ENCODE peak calls at places on chromosomes 2 and 18, in five cellular contexts. One of them, this sample, is unnamed.

GRCh38 chr18:48446582-48447225 is 37.5 kb upstream of the ZBTB7C start:
- DNase-seq in A549: peak; percentile 74
- DNase-seq in HCT116: peak; percentile 57
- DNase-seq in H1: peak; percentile 50
- DNase-seq in HepG2: peak; percentile 66
- DNase-seq in this sample: peak; percentile 85

GRCh38 chr2:97745474-97746172 is 32.2 kb downstream of the ZAP70 start:
- DNase-seq in A549: no peak
- DNase-seq in HCT116: no peak
- DNase-seq in H1: no peak
- DNase-seq in HepG2: no peak
- DNase-seq in this sample: no peak

GRCh38 chr2:173657996-173658717 is 303.5 kb downstream of the CDCA7 start:
- DNase-seq in A549: peak; percentile 80
- DNase-seq in HCT116: peak; percentile 34
- DNase-seq in H1: no peak
- DNase-seq in HepG2: peak; percentile 26
- DNase-seq in this sample: no peak

GRCh38 chr18:12654971-12655370 is 2.9 kb downstream of the SPIRE1 start:
- DNase-seq in A549: no peak
- DNase-seq in HCT116: no peak
- DNase-seq in H1: no peak
- DNase-seq in HepG2: no peak
- DNase-seq in this sample: no peak

GRCh38 chr2:233034-233433 is 30.8 kb downstream of the SH3YL1 start:
- DNase-seq in A549: no peak
- DNase-seq in HCT116: no peak
- DNase-seq in H1: peak; percentile 36
- DNase-seq in HepG2: no peak
- DNase-seq in this sample: no peak

GRCh38 chr2:127157114-127157513 is 50.2 kb upstream of the BIN1 start:
- DNase-seq in A549: no peak
- DNase-seq in HCT116: no peak
- DNase-seq in H1: no peak
- DNase-seq in HepG2: no peak
- DNase-seq in this sample: no peak

GRCh38 chr2:94861308-94862152 is 9.7 kb upstream of the TEKT4 start:
- DNase-seq in A549: no peak
- DNase-seq in HCT116: no peak
- DNase-seq in H1: no peak
- DNase-seq in HepG2: no peak
- DNase-seq in this sample: no peak

GRCh38 chr18:10661333-10661732 is 135.5 kb downstream of the NAPG start:
- DNase-seq in A549: no peak
- DNase-seq in HCT116: no peak
- DNase-seq in H1: no peak
- DNase-seq in HepG2: no peak
- DNase-seq in this sample: no peak

GRCh38 chr2:85255813-85256581 is 71.8 kb downstream of the TGOLN2 start:
- DNase-seq in A549: no peak
- DNase-seq in HCT116: no peak
- DNase-seq in H1: no peak
- DNase-seq in HepG2: peak; percentile 58
- DNase-seq in this sample: no peak

GRCh38 chr2:28271231-28271913 is 121.3 kb upstream of the FOSL2 start:
- DNase-seq in A549: no peak
- DNase-seq in HCT116: no peak
- DNase-seq in H1: no peak
- DNase-seq in HepG2: no peak
- DNase-seq in this sample: no peak

GRCh38 chr2:128321784-128322650 is 3.3 kb upstream of the HS6ST1 start:
- DNase-seq in A549: peak; percentile 74
- DNase-seq in HCT116: peak; percentile 51
- DNase-seq in H1: peak; percentile 33
- DNase-seq in HepG2: peak; percentile 78
- DNase-seq in this sample: peak; percentile 87

GRCh38 chr2:219457784-219458369 is 23.2 kb downstream of the SPEG start:
- DNase-seq in A549: peak; percentile 24
- DNase-seq in HCT116: no peak
- DNase-seq in H1: no peak
- DNase-seq in HepG2: no peak
- DNase-seq in this sample: peak; percentile 77
- TF ChIP-seq CTCF in A549: no peak
- TF ChIP-seq CTCF in HCT116: no peak
- TF ChIP-seq CTCF in H1: no peak
- TF ChIP-seq CTCF in HepG2: peak; percentile 51
- TF ChIP-seq CTCF in this sample: peak; percentile 62

GRCh38 chr2:236240228-236240990 is 23.8 kb downstream of the ASB18 start:
- DNase-seq in A549: no peak
- DNase-seq in HCT116: no peak
- DNase-seq in H1: no peak
- DNase-seq in HepG2: no peak
- DNase-seq in this sample: no peak
- TF ChIP-seq POLR2A in A549: no peak
- TF ChIP-seq POLR2A in HCT116: no peak
- TF ChIP-seq POLR2A in H1: no peak
- TF ChIP-seq POLR2A in HepG2: no peak
- TF ChIP-seq POLR2A in this sample: no peak

GRCh38 chr2:230933521-230934180 is 8.6 kb upstream of the GPR55 start:
- DNase-seq in A549: no peak
- DNase-seq in HCT116: no peak
- DNase-seq in H1: no peak
- DNase-seq in HepG2: no peak
- DNase-seq in this sample: no peak
- TF ChIP-seq MAX in A549: no peak
- TF ChIP-seq MAX in HCT116: no peak
- TF ChIP-seq MAX in H1: no peak
- TF ChIP-seq MAX in HepG2: no peak
- TF ChIP-seq MAX in this sample: no peak

DNA sequence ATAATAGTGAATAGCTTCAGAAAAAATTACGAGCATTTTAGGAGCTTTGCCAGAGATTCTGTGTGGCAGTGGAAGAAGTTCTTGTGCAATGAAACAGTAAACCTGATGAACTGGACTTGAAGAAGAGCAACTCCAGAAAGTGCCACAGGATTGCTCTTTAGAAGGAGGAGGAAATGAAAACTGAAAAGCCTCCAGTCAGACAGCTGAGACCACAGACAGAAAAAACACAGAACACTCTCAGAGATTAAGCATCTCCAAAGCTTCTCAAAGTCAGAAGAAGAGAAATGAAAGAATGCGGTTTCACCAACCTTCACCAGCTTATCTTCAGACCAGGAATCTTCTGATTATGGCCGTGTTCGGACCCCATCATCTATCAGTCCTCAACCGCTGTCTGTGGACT is 329.6 kb upstream of the CNTNAP5 start:
- DNase-seq in A549: no peak
- DNase-seq in HCT116: no peak
- DNase-seq in H1: no peak
- DNase-seq in HepG2: no peak
- DNase-seq in this sample: no peak
- TF ChIP-seq CTCF in A549: no peak
- TF ChIP-seq CTCF in HCT116: no peak
- TF ChIP-seq CTCF in H1: no peak
- TF ChIP-seq CTCF in HepG2: no peak
- TF ChIP-seq CTCF in this sample: no peak

DNA sequence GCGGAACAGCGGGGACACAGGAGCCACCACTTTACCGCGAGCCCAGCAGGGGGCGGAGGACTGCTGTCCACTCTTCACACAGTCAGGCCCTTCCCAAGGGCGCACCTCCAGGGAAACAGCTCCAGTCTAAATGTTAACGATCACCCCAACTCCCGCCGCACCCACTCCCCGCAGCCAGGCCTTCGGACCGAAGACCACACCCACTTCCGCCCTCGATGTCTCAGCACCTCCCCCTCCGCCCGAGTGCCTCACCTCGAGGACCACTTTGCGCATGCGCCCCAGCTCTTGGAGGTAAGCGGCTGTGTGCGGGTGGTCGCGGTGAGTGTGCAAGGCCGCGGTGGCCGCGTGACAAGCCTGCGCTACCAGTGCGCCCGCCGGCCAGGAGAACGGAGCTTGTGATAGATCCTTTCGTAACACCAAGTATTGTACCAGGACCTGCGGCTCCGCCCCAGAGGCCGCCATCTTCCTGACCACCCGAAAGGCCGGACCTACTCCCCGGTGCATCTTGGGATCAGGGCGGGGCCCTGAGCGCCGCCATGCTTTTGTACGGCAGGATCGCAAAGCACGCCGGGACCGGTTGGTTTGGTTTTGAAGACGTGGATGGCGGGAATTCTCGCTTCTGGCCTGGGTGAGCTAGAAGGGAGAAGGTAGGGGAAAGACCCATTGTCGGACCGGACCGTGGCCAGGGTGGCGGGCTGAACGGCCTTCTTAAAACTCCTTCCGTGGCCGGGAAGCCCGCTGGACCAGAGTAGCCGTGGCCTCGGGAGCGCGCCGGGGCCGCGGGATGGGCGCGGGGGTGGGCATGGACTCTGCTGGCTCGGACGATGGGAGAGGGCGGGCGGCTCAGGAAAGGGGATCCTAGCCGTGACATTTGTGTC is at the start of the genes CENPO and PTRHD1:
- DNase-seq in A549: peak; percentile 99
- DNase-seq in HCT116: peak; percentile 94
- DNase-seq in H1: peak; percentile 90
- DNase-seq in HepG2: peak; percentile 98
- DNase-seq in this sample: peak; percentile 98
- TF ChIP-seq POLR2A in A549: peak; percentile 90
- TF ChIP-seq POLR2A in HCT116: peak; percentile 87
- TF ChIP-seq POLR2A in H1: peak; percentile 81
- TF ChIP-seq POLR2A in HepG2: peak; percentile 72
- TF ChIP-seq POLR2A in this sample: peak; percentile 89

GRCh38 chr2:40248294-40248693 is 203.6 kb downstream of the SLC8A1 start:
- DNase-seq in A549: no peak
- DNase-seq in HCT116: no peak
- DNase-seq in H1: no peak
- DNase-seq in HepG2: peak; percentile 5
- DNase-seq in this sample: no peak

GRCh38 chr2:40243581-40243980 is 208.3 kb downstream of the SLC8A1 start:
- DNase-seq in A549: no peak
- DNase-seq in HCT116: no peak
- DNase-seq in H1: no peak
- DNase-seq in HepG2: no peak
- DNase-seq in this sample: no peak

GRCh38 chr2:40242315-40242714 is 209.6 kb downstream of the SLC8A1 start:
- DNase-seq in A549: no peak
- DNase-seq in HCT116: no peak
- DNase-seq in H1: no peak
- DNase-seq in HepG2: no peak
- DNase-seq in this sample: no peak

GRCh38 chr2:40240067-40240466 is 211.8 kb downstream of the SLC8A1 start:
- DNase-seq in A549: no peak
- DNase-seq in HCT116: no peak
- DNase-seq in H1: no peak
- DNase-seq in HepG2: no peak
- DNase-seq in this sample: no peak

GRCh38 chr2:40244251-40245010 is 207.5 kb downstream of the SLC8A1 start:
- DNase-seq in A549: peak; percentile 57
- DNase-seq in HCT116: peak; percentile 33
- DNase-seq in H1: peak; percentile 27
- DNase-seq in HepG2: peak; percentile 37
- DNase-seq in this sample: peak; percentile 56
- TF ChIP-seq MAX in A549: no peak
- TF ChIP-seq MAX in HCT116: no peak
- TF ChIP-seq MAX in H1: no peak
- TF ChIP-seq MAX in HepG2: no peak
- TF ChIP-seq MAX in this sample: no peak

DNA sequence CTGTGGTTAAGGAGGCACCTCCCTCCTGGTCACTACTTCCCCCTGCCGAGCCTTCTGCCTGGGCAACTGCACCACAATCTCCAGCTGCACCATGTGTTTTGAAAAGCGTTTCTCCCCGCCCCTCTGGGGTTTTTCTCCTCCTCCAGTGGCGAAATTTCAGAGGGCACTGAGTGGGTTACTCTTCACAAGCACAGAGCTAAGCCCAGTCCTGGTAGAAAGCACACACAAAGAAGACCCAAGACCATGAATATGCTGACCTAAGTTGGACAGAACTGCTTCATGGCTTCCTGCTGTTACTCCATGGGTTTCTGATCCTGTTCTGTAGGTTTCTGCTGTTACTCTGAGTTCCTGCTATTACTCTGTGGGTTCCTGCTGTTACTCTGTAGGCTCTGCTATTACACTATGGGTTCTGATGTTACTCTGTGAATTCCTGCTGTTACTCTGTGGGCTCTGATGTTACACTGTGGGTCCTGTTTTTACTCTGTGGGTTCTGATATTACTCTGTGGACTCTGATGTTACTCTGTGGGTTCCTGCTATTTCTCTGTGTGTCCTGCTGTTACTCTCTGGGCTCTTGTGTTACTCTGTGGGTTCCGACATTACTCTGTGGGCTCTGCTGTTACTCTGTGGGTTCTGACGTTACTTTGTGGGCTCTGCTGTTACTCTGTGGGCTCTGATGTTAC is 216.6 kb downstream of the RTP5 start:
- DNase-seq in A549: no peak
- DNase-seq in HCT116: no peak
- DNase-seq in H1: no peak
- DNase-seq in HepG2: peak; percentile 82
- DNase-seq in this sample: peak; percentile 96
- TF ChIP-seq CTCF in A549: no peak
- TF ChIP-seq CTCF in HCT116: no peak
- TF ChIP-seq CTCF in H1: no peak
- TF ChIP-seq CTCF in HepG2: peak; percentile 45
- TF ChIP-seq CTCF in this sample: no peak

GRCh38 chr18:50192903-50193795 is 1.8 kb downstream of the MYO5B start:
- DNase-seq in A549: no peak
- DNase-seq in HCT116: no peak
- DNase-seq in H1: no peak
- DNase-seq in HepG2: no peak
- DNase-seq in this sample: no peak
- TF ChIP-seq POLR2A in A549: no peak
- TF ChIP-seq POLR2A in HCT116: no peak
- TF ChIP-seq POLR2A in H1: no peak
- TF ChIP-seq POLR2A in HepG2: no peak
- TF ChIP-seq POLR2A in this sample: no peak